ENCODE peak calls at places on chromosomes 2 and 18, in four cellular contexts. A is epithelial cell of esophagus, I is BE2C, N is AG04450. E is an unnamed sample.

GRCh38 chr2:167181134-167181533 is 292.9 kb downstream of the XIRP2 start:
- DNase-seq in I (no peak), N (no peak), A (peak; percentile 79), E (no peak)

GRCh38 chr2:150705357-150705756 is 217.9 kb upstream of the RND3 start:
- DNase-seq in A (no peak), I (no peak), N (no peak), E (no peak)

GRCh38 chr2:61853086-61853847 is 593 bp downstream of the FAM161A start:
- DNase-seq in A (peak; percentile 10), I (no peak), N (no peak), E (peak; percentile 57)

GRCh38 chr2:10222-10875 is 36.0 kb downstream of the FAM110C start:
- DNase-seq in A (no peak), I (no peak), N (no peak), E (no peak)

GRCh38 chr2:227774895-227775842 is 29.5 kb downstream of the SCYGR8 start:
- DNase-seq in I (no peak), A (no peak), N (no peak), E (no peak)

GRCh38 chr2:61978522-61978921 is 73.0 kb downstream of the COMMD1 start:
- DNase-seq in N (no peak), I (no peak), A (no peak), E (no peak)

GRCh38 chr2:240581811-240582210 is 4.7 kb upstream of the CAPN10 start:
- DNase-seq in N (no peak), A (peak; percentile 35), I (no peak), E (no peak)

GRCh38 chr2:167793725-167794124 is 453.7 kb downstream of the STK39 start:
- DNase-seq in A (no peak), N (no peak), I (no peak), E (no peak)

GRCh38 chr2:104945866-104946265 is 92.0 kb downstream of the POU3F3 start:
- DNase-seq in I (no peak), A (peak; percentile 36), N (no peak), E (peak; percentile 7)

GRCh38 chr18:8084160-8084559 is 517.0 kb downstream of the PTPRM start:
- DNase-seq in N (peak; percentile 6), A (peak; percentile 66), I (peak; percentile 41), E (peak; percentile 31)

GRCh38 chr2:60470340-60470739 is 83.1 kb downstream of the BCL11A start:
- DNase-seq in I (no peak), N (no peak), A (no peak), E (no peak)

GRCh38 chr18:59556265-59556664 is 141.0 kb downstream of the CCBE1 start:
- DNase-seq in N (no peak), I (peak; percentile 42), A (peak; percentile 80), E (no peak)

GRCh38 chr2:148922776-148923175 is 47.7 kb downstream of the KIF5C start:
- DNase-seq in N (no peak), A (peak; percentile 82), I (no peak), E (no peak)

GRCh38 chr18:26301681-26302080 is 75.4 kb downstream of the TAF4B start:
- DNase-seq in A (peak; percentile 20), N (no peak), I (no peak), E (peak; percentile 55)

GRCh38 chr2:7612969-7613368 is 695.8 kb downstream of the RNF144A start:
- DNase-seq in N (no peak), A (no peak), I (no peak), E (no peak)

GRCh38 chr18:37170984-37171383 is 342.1 kb downstream of the KIAA1328 start:
- DNase-seq in A (no peak), N (no peak), I (no peak), E (no peak)

GRCh38 chr18:12372406-12372805 is 4.6 kb downstream of the AFG3L2 start:
- DNase-seq in I (no peak), N (no peak), A (no peak), E (no peak)

GRCh38 chr18:40470753-40471152 is 1484.3 kb upstream of the PIK3C3 start:
- DNase-seq in N (no peak), I (no peak), A (no peak), E (no peak)

GRCh38 chr2:232988444-232988843 is 24.6 kb downstream of the NGEF start:
- DNase-seq in N (peak; percentile 89), A (peak; percentile 97), I (no peak), E (peak; percentile 31)

GRCh38 chr2:62074233-62074632 is 121.7 kb upstream of the B3GNT2 start:
- DNase-seq in I (no peak), N (no peak), A (no peak), E (no peak)

GRCh38 chr2:69724540-69725159 is 17.3 kb upstream of the ANXA4 start:
- DNase-seq in A (peak; percentile 79), I (peak; percentile 75), N (peak; percentile 51), E (peak; percentile 77)

GRCh38 chr18:10403675-10404074 is 50.8 kb upstream of the APCDD1 start:
- DNase-seq in A (no peak), I (no peak), N (no peak), E (no peak)

GRCh38 chr2:228876296-228876695 is 394.8 kb downstream of the PID1 start:
- DNase-seq in A (no peak), N (no peak), I (no peak), E (peak; percentile 24)

GRCh38 chr2:183123117-183123958 is 905 bp upstream of the NUP35 start:
- DNase-seq in I (peak; percentile 5), N (no peak), A (peak; percentile 2), E (peak; percentile 8)

GRCh38 chr2:7774481-7774880 is 857.3 kb downstream of the RNF144A start:
- DNase-seq in A (no peak), N (no peak), I (no peak), E (no peak)

GRCh38 chr2:227479865-227480475 is 8.0 kb downstream of the AGFG1 start:
- DNase-seq in N (no peak), I (no peak), A (peak; percentile 31), E (no peak)

GRCh38 chr2:207334309-207334630 is 168.5 kb upstream of the KLF7 start:
- DNase-seq in N (no peak), A (no peak), I (no peak), E (no peak)

GRCh38 chr2:207332473-207333212 is 166.9 kb upstream of the KLF7 start:
- DNase-seq in A (no peak), I (no peak), N (no peak), E (no peak)

GRCh38 chr2:207334631-207335371 is 169.1 kb upstream of the KLF7 start:
- DNase-seq in N (peak; percentile 93), I (no peak), A (peak; percentile 99), E (peak; percentile 42)

GRCh38 chr2:207331674-207332073 is 165.9 kb upstream of the KLF7 start:
- DNase-seq in A (no peak), I (no peak), N (no peak), E (no peak)

DNA sequence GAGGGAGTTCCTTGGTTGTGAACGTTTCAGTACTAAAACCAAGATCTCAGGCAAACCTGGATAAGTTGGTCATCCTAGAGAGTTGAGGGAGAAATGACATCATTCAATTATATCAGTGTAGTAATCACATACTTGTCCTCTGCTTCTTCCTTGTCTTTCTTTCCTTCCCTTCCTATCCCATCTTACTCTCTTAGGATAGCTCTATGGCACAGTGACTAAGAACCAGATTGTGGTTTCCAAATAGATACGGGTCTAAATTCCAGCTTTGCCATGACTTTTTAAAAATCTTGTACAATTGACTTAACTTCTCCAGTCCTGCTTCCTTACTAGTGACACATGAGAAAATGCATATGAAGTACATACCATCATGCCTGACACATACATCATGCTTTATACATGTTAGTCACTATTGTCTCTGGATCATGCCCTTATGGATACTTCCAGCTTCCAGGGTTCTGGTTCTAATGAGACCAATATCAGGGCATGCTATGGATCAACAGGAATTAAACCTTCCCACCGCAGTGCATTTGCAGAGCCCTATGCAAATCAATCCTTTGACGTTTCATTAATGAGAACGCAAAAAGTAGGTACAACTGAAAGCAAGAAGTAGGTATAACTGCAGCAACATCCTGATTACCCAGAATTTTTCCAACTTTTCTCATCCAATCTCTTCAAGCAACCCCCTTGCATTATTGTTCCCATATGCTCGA is 168.0 kb upstream of the KLF7 start:
- DNase-seq in I (no peak), N (no peak), A (peak; percentile 62), E (no peak)
- H3K4me3 ChIP-seq in I (no peak overlapping the region), N (peak overlapping the region; percentile 42), A (peak overlapping the region; percentile 44), E (no peak overlapping the region)

GRCh38 chr2:205520311-205520710 is 162.0 kb upstream of the NRP2 start:
- DNase-seq in A (no peak), N (no peak), I (no peak), E (no peak)

GRCh38 chr2:205527801-205528200 is 154.5 kb upstream of the NRP2 start:
- DNase-seq in N (no peak), A (peak; percentile 62), I (no peak), E (peak; percentile 7)

DNA sequence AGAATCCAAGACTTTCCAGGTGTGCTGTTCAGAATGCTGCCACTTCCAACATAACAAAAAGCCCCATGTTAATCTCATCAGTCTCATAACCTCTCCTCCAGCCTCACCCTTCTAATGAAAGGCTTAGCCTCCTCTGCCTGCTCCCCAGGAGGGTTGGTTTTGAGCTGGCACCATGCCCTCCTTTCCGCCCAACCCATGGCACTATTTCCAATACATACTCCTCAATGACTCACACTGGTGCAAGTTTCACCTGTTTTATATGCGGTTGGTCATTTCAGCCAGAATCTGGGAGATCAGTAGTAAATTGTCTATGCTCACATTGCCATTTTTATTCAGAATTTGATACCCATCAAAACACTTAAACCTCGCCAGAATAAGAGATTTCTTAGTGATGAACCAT is 157.6 kb upstream of the NRP2 start:
- DNase-seq in A (peak; percentile 66), N (no peak), I (no peak), E (no peak)
- H3K4me3 ChIP-seq in A (no peak overlapping the region), N (no peak overlapping the region), I (no peak overlapping the region), E (no peak overlapping the region)

GRCh38 chr2:160753331-160753654 is 259.7 kb upstream of the RBMS1 start:
- DNase-seq in I (no peak), A (no peak), N (no peak), E (no peak)
- H3K4me3 ChIP-seq in I (no peak overlapping the region), A (no peak overlapping the region), N (no peak overlapping the region), E (no peak overlapping the region)

DNA sequence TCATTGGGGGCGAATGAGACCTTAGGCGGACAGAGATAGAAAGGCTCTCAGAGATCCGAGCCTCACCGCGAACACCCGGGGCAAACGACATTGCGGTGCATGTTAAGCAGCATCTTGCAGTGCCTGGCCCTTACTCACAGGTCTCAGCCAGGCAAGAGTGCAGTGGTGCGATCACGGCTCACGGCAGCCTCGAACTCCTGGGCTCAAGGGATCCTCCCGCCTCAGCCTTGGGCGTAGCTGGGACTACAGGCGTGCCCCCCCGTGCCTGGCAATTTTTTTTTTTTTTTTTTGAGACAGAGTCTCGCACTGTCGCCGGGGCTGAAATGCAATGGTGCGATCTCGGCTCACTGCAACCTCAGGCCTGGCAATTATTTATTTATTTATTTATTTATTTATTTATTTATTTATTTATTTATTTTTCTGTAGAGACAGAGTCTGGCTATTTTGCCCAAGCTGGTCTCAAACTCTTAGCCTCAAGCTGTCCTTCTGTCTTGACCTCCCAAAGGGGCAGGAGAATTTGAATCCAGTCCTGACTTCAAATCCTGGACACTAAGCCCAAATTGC is 1.3 kb downstream of the LAMA3 start:
- DNase-seq in A (no peak), I (no peak), N (no peak), E (no peak)
- H3K4me3 ChIP-seq in A (peak overlapping the region; percentile 57), I (no peak overlapping the region), N (no peak overlapping the region), E (no peak overlapping the region)